ENCODE peak calls at places on chromosomes 3 and 15, in four cellular contexts. N, Q, H and O are unnamed samples.

GRCh38 chr3:37221407-37221806 is 47.0 kb upstream of the LRRFIP2 start:
- DNase-seq in N (no peak), Q (no peak), H (no peak), O (no peak)

GRCh38 chr3:13495351-13495813 is 15.3 kb downstream of the HDAC11 start:
- DNase-seq in N (no peak), Q (no peak), H (no peak), O (no peak)

GRCh38 chr15:42151736-42152135 is 4.7 kb downstream of the PLA2G4F start:
- DNase-seq in N (no peak), Q (no peak), H (no peak), O (peak; percentile 60)

GRCh38 chr15:33086500-33087141 is 107.9 kb downstream of the FMN1 start:
- DNase-seq in N (no peak), Q (peak; percentile 1), H (no peak), O (no peak)

GRCh38 chr15:91915576-91915975 is 62.1 kb downstream of the SLCO3A1 start:
- DNase-seq in N (no peak), Q (no peak), H (no peak), O (no peak)

GRCh38 chr3:150411971-150412370 is 3.9 kb downstream of the TSC22D2 start:
- DNase-seq in N (no peak), Q (no peak), H (no peak), O (no peak)

GRCh38 chr15:100943074-100943473 is 23.9 kb downstream of the LRRK1 start:
- DNase-seq in N (no peak), Q (no peak), H (no peak), O (no peak)

GRCh38 chr3:190585771-190586630 is 72.1 kb downstream of the IL1RAP start:
- DNase-seq in N (peak; percentile 46), Q (no peak), H (no peak), O (peak; percentile 29)

GRCh38 chr3:55180161-55180560 is 252.3 kb upstream of the LRTM1 start:
- DNase-seq in N (no peak), Q (no peak), H (no peak), O (no peak)

GRCh38 chr15:99019558-99020540 is 12.3 kb upstream of the PGPEP1L start:
- DNase-seq in N (peak; percentile 20), Q (peak; percentile 12), H (no peak), O (no peak)

GRCh38 chr15:81877533-81878227 is 168.1 kb downstream of the MEX3B start:
- DNase-seq in N (peak; percentile 57), Q (peak; percentile 55), H (no peak), O (no peak)

GRCh38 chr3:143135150-143135549 is 15.6 kb downstream of the CHST2 start:
- DNase-seq in N (no peak), Q (peak; percentile 49), H (no peak), O (no peak)

GRCh38 chr3:71580636-71581215 is 2.8 kb downstream of the FOXP1 start:
- DNase-seq in N (no peak), Q (no peak), H (no peak), O (no peak)

GRCh38 chr3:98613616-98614015 is 20.2 kb upstream of the CPOX start:
- DNase-seq in N (no peak), Q (no peak), H (no peak), O (no peak)

GRCh38 chr3:125280966-125281365 is 68.4 kb upstream of the SLC12A8 start:
- DNase-seq in N (no peak), Q (peak; percentile 87), H (no peak), O (no peak)

GRCh38 chr3:106811376-106811775 is 565.9 kb upstream of the CCDC54 start:
- DNase-seq in N (no peak), Q (no peak), H (no peak), O (no peak)

GRCh38 chr15:57333487-57333886 is 42.8 kb upstream of the CGNL1 start:
- DNase-seq in N (no peak), Q (no peak), H (no peak), O (no peak)

GRCh38 chr15:65558336-65558735 is 28.1 kb downstream of the HACD3 start:
- DNase-seq in N (no peak), Q (no peak), H (no peak), O (no peak)

GRCh38 chr3:40427045-40427669 is 30.0 kb upstream of the RPL14 start:
- DNase-seq in N (no peak), Q (no peak), H (no peak), O (no peak)

GRCh38 chr3:184538600-184539431 is 22.8 kb upstream of the EPHB3 start:
- DNase-seq in N (no peak), Q (no peak), H (no peak), O (no peak)

GRCh38 chr15:39575180-39575579 is 5.7 kb upstream of the THBS1 start:
- DNase-seq in N (no peak), Q (no peak), H (no peak), O (no peak)

GRCh38 chr3:22156868-22157267 is 405.9 kb upstream of the ZNF385D start:
- DNase-seq in N (no peak), Q (no peak), H (no peak), O (no peak)